ENCODE peak calls at places on chromosomes 6 and 20, in five cellular contexts. W is prostate gland, C is sigmoid colon, M is HCT116, D is esophagus muscularis mucosa. R is an unnamed sample.

GRCh38 chr6:70479236-70479635 is 65.9 kb downstream of the FAM135A start:
- DNase-seq in W (no peak), C (no peak), M (no peak), D (no peak), R (no peak)

GRCh38 chr20:5480824-5481600 is 164.3 kb upstream of the PROKR2 start:
- DNase-seq in W (no peak), C (no peak), M (no peak), D (no peak), R (no peak)

GRCh38 chr6:56168601-56169000 is 78.8 kb downstream of the COL21A1 start:
- DNase-seq in W (no peak), C (no peak), M (no peak), D (no peak), R (no peak)

GRCh38 chr20:5848711-5849505 is 98.7 kb downstream of the SHLD1 start:
- DNase-seq in W (no peak), C (no peak), M (no peak), D (no peak), R (no peak)

GRCh38 chr6:56902551-56903464 is 52.1 kb upstream of the BEND6 start:
- DNase-seq in W (no peak), C (no peak), M (no peak), D (no peak), R (no peak)

GRCh38 chr20:49668181-49668877 is 45.3 kb downstream of the B4GALT5 start:
- DNase-seq in W (no peak), C (no peak), M (no peak), D (no peak), R (no peak)

GRCh38 chr6:156993713-156994112 is 216.5 kb downstream of the ARID1B start:
- DNase-seq in W (no peak), C (no peak), M (no peak), D (no peak), R (no peak)

GRCh38 chr6:84773431-84774173 is 9.2 kb upstream of the TBX18 start:
- DNase-seq in W (no peak), C (no peak), M (no peak), D (peak; percentile 81), R (no peak)

GRCh38 chr6:156703719-156704118 is 73.5 kb upstream of the ARID1B start:
- DNase-seq in W (no peak), C (no peak), M (no peak), D (no peak), R (no peak)

GRCh38 chr6:3940703-3941102 is 91.5 kb downstream of the FAM50B start:
- DNase-seq in W (no peak), C (no peak), M (no peak), D (peak; percentile 53), R (no peak)

GRCh38 chr6:111588366-111588765 is 17.3 kb downstream of the TRAF3IP2 start:
- DNase-seq in W (no peak), C (no peak), M (no peak), D (no peak), R (no peak)

GRCh38 chr6:134830194-134830593 is 119.7 kb downstream of the ALDH8A1 start:
- DNase-seq in W (no peak), C (no peak), M (no peak), D (no peak), R (no peak)

GRCh38 chr6:160378886-160379285 is 30.7 kb downstream of the SLC22A3 start:
- DNase-seq in W (peak; percentile 43), C (no peak), M (no peak), D (no peak), R (no peak)

GRCh38 chr6:56938634-56939294 is 16.1 kb upstream of the BEND6 start:
- DNase-seq in W (no peak), C (no peak), M (peak; percentile 100), D (no peak), R (no peak)

GRCh38 chr20:56636701-56637100 is 7.6 kb downstream of the TFAP2C start:
- DNase-seq in W (no peak), C (no peak), M (no peak), D (no peak), R (no peak)

GRCh38 chr6:12538881-12539357 is 177.6 kb upstream of the PHACTR1 start:
- DNase-seq in W (no peak), C (no peak), M (no peak), D (no peak), R (no peak)

GRCh38 chr20:55140631-55141030 is 665.2 kb downstream of the DOK5 start:
- DNase-seq in W (no peak), C (no peak), M (no peak), D (no peak), R (no peak)

GRCh38 chr6:30323806-30324205 is 2.9 kb upstream of the TRIM39 start:
- DNase-seq in W (no peak), C (no peak), M (no peak), D (no peak), R (no peak)

GRCh38 chr20:23111307-23111943 is 25.3 kb upstream of the CD93 start:
- DNase-seq in W (no peak), C (no peak), M (no peak), D (no peak), R (no peak)

GRCh38 chr20:14193885-14194284 is 143.5 kb downstream of the FLRT3 start:
- DNase-seq in W (no peak), C (no peak), M (no peak), D (no peak), R (no peak)

DNA sequence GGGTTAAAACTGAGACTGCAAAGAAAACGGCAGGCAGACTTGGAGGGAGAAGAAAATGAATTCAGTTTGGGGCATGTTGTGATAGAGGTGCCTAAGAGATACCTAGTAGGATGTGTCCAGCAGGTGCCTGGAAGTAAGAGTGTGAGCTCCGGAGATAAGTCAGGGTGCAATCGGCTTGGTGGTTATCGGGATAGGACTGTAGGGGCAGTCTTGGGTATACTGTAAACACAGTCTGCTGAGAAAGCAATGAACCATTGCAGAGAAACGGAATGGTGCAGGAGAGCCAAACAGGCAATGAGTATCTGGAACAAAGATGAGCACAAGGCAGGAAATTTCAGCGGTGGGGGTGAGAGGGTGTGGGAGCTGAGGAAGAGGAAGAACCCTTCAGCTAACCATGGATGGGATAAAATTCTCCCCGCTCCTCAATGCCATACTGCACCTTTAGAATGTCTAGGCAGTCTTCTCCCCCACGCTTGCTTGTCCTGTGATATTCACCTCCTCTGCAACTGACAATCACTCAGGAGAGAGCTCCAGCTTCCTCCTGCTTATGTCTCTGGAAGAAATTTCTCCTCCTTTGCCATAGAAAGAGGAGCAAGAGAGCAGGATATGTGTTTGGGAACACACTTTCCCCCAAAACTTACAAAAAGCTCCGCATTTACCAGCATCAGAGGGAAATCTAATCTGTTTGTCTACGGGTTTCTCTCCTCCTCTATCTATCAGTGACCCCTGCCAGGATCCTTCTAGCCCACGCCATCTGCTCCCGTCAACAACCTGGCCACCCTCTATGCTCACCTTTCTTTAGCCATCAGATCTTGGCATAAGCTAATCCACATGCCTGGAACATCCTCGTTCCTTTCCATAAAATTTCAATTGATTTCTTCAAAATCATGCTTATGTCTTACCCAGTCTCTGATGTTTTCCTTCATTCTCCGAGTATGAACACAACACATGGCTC is 381.7 kb upstream of the JARID2 start:
- DNase-seq in W (no peak), C (no peak), M (no peak), D (no peak), R (no peak)
- TF ChIP-seq CTCF in W (no peak), C (no peak), M (no peak), D (no peak), R (no peak)

DNA sequence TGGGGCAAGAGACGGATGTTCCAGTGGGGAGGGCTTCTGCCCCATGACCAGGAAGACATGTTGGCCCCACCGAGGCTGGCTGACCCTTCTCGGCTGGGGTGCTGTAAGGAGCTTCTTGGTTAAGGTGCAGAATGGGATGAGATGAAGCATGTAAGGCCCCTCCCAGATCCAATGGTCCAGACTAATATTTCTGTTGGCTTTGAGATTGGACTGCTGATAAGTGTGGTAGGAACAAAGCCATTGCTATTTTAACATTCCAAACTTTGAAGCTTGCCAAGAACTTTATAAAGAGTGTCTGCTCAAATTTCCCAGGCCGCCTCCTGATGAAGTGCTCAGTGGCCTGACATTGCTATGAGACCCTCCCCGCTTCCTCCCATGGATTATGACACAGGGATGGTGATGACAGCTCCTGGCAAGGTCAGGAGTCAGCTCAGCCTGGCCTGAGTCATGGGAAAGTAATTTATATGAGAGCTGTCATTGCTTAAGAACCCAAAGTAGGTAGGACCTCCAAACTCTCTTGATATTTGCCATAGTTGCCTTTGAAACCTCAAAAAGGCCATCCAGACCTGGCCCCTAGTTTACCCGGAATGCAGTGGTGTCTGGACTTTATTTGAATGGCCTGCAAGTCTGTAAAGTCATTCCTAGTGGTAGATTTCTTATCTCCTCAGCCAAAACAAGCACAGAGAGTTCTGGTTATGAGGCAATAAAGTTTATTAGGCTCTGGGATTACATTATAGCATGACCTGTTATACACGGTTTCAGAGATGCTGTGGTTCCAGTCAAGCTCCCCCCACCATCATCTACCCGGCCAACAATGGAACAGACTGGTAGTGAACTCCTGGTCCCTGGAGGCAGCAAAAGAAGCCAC is 55.2 kb downstream of the TGM2 start:
- DNase-seq in W (peak; percentile 77), C (peak; percentile 91), M (no peak), D (peak; percentile 94), R (peak; percentile 30)
- TF ChIP-seq POLR2AphosphoS5 in W (peak; percentile 93), C (peak; percentile 97), M (no peak), D (peak; percentile 75), R (peak; percentile 97)

GRCh38 chr6:52415917-52416628 is 4.1 kb upstream of the EFHC1 start:
- DNase-seq in W (no peak), C (no peak), M (no peak), D (no peak), R (no peak)
- H3K4me1 ChIP-seq in W (no peaks in the 10 kb centered on the region), C (peaks cover 18% of the 10 kb centered on the region), M (peaks cover 42% of the 10 kb centered on the region), D (peaks cover 25% of the 10 kb centered on the region), R (no peaks in the 10 kb centered on the region)

GRCh38 chr6:373773-374724 is 17.5 kb upstream of the IRF4 start:
- DNase-seq in W (no peak), C (no peak), M (no peak), D (no peak), R (no peak)
- TF ChIP-seq CTCF in W (no peak), C (no peak), M (no peak), D (no peak), R (no peak)

GRCh38 chr20:8829232-8829631 is 239.7 kb upstream of the PLCB4 start:
- DNase-seq in W (no peak), C (no peak), M (no peak), D (no peak), R (no peak)
- TF ChIP-seq POLR2AphosphoS5 in W (no peak), C (no peak), M (no peak), D (no peak), R (no peak)

GRCh38 chr6:158808918-158809678 is 10.1 kb downstream of the EZR start:
- DNase-seq in W (no peak), C (no peak), M (no peak), D (no peak), R (no peak)
- H3K4me1 ChIP-seq in W (peaks cover 36% of the 10 kb centered on the region), C (peaks cover 25% of the 10 kb centered on the region), M (peaks cover 98% of the 10 kb centered on the region), D (peaks cover 86% of the 10 kb centered on the region), R (no peaks in the 10 kb centered on the region)

GRCh38 chr6:54697423-54697822 is 149.1 kb upstream of the FAM83B start:
- DNase-seq in W (no peak), C (no peak), M (peak; percentile 12), D (no peak), R (no peak)
- TF ChIP-seq CTCF in W (no peak), C (no peak), M (peak; percentile 46), D (no peak), R (peak; percentile 9)

DNA sequence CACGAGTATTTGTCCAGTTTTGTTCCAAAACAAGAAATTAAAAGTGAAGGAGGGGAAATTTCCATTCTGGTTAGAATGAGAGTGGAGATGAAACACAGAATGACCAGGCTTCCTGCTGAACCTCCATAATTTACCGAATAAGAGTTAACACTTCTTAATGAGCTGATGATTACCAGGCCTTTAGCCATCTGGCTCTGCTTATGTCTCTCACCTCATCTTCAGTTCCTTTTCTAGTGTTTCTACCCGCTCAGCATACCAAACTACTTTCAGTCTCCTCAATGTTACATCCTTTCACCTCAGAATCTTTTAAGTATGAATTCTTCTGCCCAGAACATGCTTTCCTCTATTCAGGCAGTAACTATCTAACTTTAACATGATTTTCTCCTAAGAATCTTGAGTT is 209.0 kb upstream of the RSPO3 start:
- DNase-seq in W (no peak), C (no peak), M (no peak), D (no peak), R (no peak)
- TF ChIP-seq POLR2AphosphoS5 in W (no peak), C (no peak), M (no peak), D (no peak), R (no peak)

R was measured in breast epithelium.